ENCODE peak calls at places on chromosomes 11 and 22, in seven cellular contexts. C, N, L, P, Z, Q and T are unnamed samples.

GRCh38 chr11:116512841-116513240 is 259.9 kb downstream of the BUD13 start:
- DNase-seq in N (no peak), C (no peak), L (no peak), Z (peak; percentile 10), Q (no peak), P (no peak), T (no peak)

GRCh38 chr11:23502821-23503220 is 642.5 kb upstream of the CCDC179 start:
- DNase-seq in C (no peak), P (peak; percentile 1), Z (no peak), Q (no peak), L (no peak), N (no peak), T (no peak)

GRCh38 chr22:49305966-49306631 is 521.6 kb downstream of the BRD1 start:
- DNase-seq in C (peak; percentile 14), P (no peak), Q (no peak), Z (peak; percentile 13), N (no peak), L (no peak), T (no peak)

GRCh38 chr11:2172676-2173075 is 1.1 kb upstream of the TH start:
- DNase-seq in N (no peak), Q (no peak), C (no peak), Z (no peak), L (no peak), P (no peak), T (no peak)

GRCh38 chr11:117856252-117856651 is 20.2 kb downstream of the FXYD6 start:
- DNase-seq in N (no peak), P (no peak), Z (peak; percentile 11), L (no peak), C (no peak), Q (no peak), T (no peak)

GRCh38 chr11:725624-726202 is 19.7 kb downstream of the EPS8L2 start:
- DNase-seq in Q (no peak), C (peak; percentile 57), Z (no peak), N (peak; percentile 54), L (no peak), P (no peak), T (peak; percentile 73)

GRCh38 chr11:7278314-7278917 is 26.7 kb downstream of the SYT9 start:
- DNase-seq in N (peak; percentile 31), Z (no peak), L (peak; percentile 12), P (peak; percentile 40), Q (no peak), C (no peak), T (peak; percentile 49)

GRCh38 chr11:3836903-3837302 is 3.9 kb downstream of the RHOG start:
- DNase-seq in Q (no peak), C (peak; percentile 73), N (no peak), P (no peak), Z (peak; percentile 31), L (no peak), T (peak; percentile 45)

GRCh38 chr22:38741576-38741975 is 14.2 kb downstream of the SUN2 start:
- DNase-seq in L (no peak), P (no peak), C (no peak), Q (no peak), Z (no peak), N (no peak), T (no peak)

GRCh38 chr11:11860103-11860979 is 18.6 kb downstream of the USP47 start:
- DNase-seq in C (no peak), Z (no peak), L (no peak), N (no peak), P (peak; percentile 70), Q (no peak), T (no peak)

GRCh38 chr11:88420165-88420781 is 82.7 kb upstream of the CTSC start:
- DNase-seq in L (no peak), Z (no peak), Q (no peak), N (no peak), C (no peak), P (peak; percentile 55), T (no peak)

GRCh38 chr11:129881570-129882170 is 13.7 kb downstream of the NFRKB start:
- DNase-seq in Q (no peak), Z (peak; percentile 53), N (peak; percentile 31), P (peak; percentile 17), C (no peak), L (peak; percentile 44), T (peak; percentile 40)

GRCh38 chr11:121656333-121657090 is 203.7 kb upstream of the SORL1-AS1 start:
- DNase-seq in Z (no peak), Q (peak; percentile 56), C (no peak), L (peak; percentile 9), P (no peak), N (no peak), T (no peak)

GRCh38 chr11:72821920-72822799 is 7.9 kb downstream of the ATG16L2 start:
- DNase-seq in P (peak; percentile 83), Q (peak; percentile 95), L (peak; percentile 94), N (peak; percentile 90), Z (peak; percentile 95), C (peak; percentile 93), T (peak; percentile 97)

GRCh38 chr11:10514210-10514609 is 26.8 kb downstream of the RNF141 start:
- DNase-seq in Z (no peak), N (no peak), Q (no peak), P (peak; percentile 68), L (no peak), C (no peak), T (no peak)

GRCh38 chr11:129041611-129042018 is 98.9 kb upstream of the TP53AIP1 start:
- DNase-seq in Z (no peak), C (no peak), N (no peak), P (peak; percentile 54), Q (no peak), L (no peak), T (no peak)

GRCh38 chr11:124301482-124301881 is 12.3 kb downstream of the OR8D1 start:
- DNase-seq in P (peak; percentile 80), L (no peak), N (no peak), Q (no peak), C (no peak), Z (no peak), T (no peak)

GRCh38 chr11:11163256-11163655 is 189.8 kb downstream of the CSNK2A3 start:
- DNase-seq in C (no peak), Z (no peak), L (no peak), Q (no peak), N (no peak), P (no peak), T (no peak)

GRCh38 chr11:18527512-18527911 is 770 bp upstream of the TSG101 start:
- DNase-seq in N (no peak), Q (no peak), P (peak; percentile 10), Z (no peak), L (no peak), C (no peak), T (peak; percentile 6)

GRCh38 chr11:95912902-95913560 is 10.9 kb downstream of the MTMR2 start:
- DNase-seq in L (no peak), Z (no peak), Q (no peak), N (no peak), P (peak; percentile 85), C (no peak), T (no peak)

DNA sequence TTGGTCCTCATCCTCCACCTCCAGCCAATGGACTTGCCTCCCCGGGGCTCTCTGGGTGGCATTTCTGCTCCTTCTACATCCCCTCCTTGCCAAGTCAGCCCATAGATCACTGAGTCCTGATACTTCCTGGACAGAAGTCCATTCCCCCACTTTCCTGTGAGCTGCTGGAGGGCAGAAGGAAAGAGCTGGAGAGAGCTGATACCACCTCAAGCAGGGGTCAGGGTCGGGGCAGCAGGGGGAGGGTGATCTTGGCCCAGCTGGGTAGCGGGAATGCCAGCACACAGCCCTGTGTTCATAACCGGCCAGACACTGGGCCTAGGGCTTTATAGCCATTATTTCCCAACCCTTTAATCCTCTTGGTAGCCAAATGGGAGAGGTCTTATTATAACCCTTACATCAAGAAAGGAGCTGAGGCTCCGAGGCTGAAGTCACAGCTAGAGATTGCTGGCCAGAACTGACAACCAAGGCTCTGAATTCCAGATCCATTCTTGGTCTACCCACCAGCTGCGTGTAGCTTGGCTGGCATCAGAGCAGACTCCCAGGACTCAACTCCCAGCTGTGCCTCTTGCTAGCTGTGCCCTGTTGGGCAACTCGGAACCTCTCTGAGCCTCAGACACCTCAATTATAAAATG is 39.9 kb downstream of the CD6 start:
- DNase-seq in Z (peak; percentile 45), Q (peak; percentile 63), L (no peak), N (no peak), C (no peak), P (no peak), T (no peak)
- TF ChIP-seq CTCF in Z (no peak), Q (no peak), L (no peak), N (no peak), C (no peak), P (no peak), T (no peak)

DNA sequence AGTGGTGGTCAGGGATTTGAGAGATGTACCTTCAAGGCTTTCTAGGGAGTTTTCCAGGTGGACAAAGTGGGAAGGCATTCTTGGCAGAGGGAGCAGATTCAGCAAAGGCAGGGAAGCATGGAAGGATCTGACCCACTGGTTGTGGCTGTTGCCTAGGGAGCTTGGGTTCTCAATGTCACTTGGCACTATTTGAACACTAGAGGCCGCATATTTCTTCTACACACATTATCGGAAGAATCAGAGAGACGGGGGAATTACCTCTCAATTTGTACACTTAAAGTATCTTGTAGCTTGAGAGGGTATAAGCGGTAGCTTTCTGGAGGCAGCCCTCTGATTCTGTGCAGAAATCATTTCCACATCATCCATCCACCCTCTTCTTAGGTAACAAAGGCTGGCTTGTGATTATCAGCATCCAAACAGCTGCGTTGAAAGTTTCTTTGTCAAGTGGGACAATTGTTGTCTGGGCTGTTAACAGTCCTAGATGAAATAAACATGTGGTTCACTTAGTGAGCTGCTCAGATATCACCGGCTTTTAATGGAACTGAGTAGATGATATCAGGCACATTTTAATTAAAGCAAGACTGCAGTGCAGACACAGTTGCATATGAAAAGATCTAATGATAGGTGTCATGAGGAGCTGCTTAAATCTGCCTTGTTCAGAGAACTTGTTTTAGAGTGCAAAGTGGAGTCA is 2.6 kb downstream of the NELL1 start:
- DNase-seq in P (no peak), C (no peak), N (no peak), Z (no peak), Q (no peak), L (no peak), T (peak; percentile 38)
- TF ChIP-seq CTCF in P (no peak), C (peak; percentile 26), N (peak; percentile 16), Z (no peak), Q (no peak), L (peak; percentile 38), T (no peak)

DNA sequence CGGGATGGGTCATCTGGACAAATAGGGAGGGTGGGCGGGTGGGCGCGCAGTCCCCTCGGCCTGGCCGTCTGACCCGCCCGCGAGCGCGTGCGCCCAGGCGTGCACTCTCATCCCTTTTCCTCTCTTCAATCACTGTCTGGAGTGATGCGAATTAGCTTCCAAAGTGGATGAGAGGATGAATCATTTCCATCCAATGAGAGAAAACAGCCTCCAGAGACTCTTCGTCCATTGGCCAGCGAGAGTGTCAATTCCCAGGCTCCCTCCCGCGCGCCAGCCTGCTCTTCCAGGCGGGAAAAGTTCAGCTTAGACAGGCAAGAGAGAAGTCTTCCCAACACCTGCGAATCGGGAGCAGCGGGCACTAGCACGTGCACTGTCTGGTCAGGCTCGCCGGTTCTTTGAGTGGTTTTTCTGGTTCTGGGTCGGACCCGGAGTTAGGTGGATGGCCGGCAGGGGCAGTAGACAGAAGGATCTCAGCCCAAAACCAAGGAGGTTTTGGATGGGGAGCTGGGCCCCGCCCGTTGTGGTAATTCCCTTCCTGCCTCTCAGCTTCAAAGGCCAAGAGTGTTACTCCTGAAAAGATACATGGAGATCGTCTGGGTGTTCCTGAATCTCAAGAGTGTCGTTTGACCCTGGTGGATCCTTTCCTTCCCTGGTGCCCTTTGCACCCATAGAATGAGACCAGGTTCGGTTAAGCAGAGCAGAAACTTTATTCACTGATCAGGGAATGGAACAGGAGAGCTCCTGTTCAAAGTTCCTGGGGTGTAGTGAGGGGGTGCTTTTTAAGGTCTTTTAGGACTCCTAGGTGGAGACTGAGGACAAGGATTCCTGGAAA is 33.4 kb upstream of the GLYATL1 start:
- DNase-seq in P (peak; percentile 94), Z (peak; percentile 50), Q (no peak), C (peak; percentile 71), L (peak; percentile 64), N (no peak), T (no peak)
- TF ChIP-seq CTCF in P (peak; percentile 60), Z (no peak), Q (no peak), C (no peak), L (peak; percentile 59), N (no peak), T (no peak)

GRCh38 chr22:35752172-35752832 is 34.6 kb downstream of the APOL5 start:
- DNase-seq in L (no peak), C (no peak), Z (no peak), N (no peak), P (no peak), Q (no peak), T (no peak)
- TF ChIP-seq CTCF in L (no peak), C (no peak), Z (no peak), N (no peak), P (no peak), Q (no peak), T (no peak)